ENCODE peak calls at places on chromosomes 6 and 20, in five cellular contexts. O, G, S, T and F are unnamed samples.

GRCh38 chr6:121441477-121441876 is 6.0 kb downstream of the GJA1 start:
- DNase-seq in O (no peak), G (no peak), S (no peak), T (no peak), F (no peak)

GRCh38 chr6:56953597-56954388 is 1.1 kb upstream of the BEND6 start:
- DNase-seq in O (no peak), G (no peak), S (no peak), T (no peak), F (no peak)

GRCh38 chr6:76682842-76683241 is 610.4 kb upstream of the IMPG1 start:
- DNase-seq in O (no peak), G (no peak), S (no peak), T (no peak), F (no peak)

GRCh38 chr6:51029576-51029975 is 210.9 kb downstream of the TFAP2B start:
- DNase-seq in O (no peak), G (no peak), S (no peak), T (no peak), F (no peak)

GRCh38 chr20:57392512-57393271 is 1.5 kb downstream of the RBM38 start:
- DNase-seq in O (peak; percentile 78), G (no peak), S (no peak), T (no peak), F (no peak)

GRCh38 chr6:167648506-167649278 is 178.0 kb upstream of the AFDN start:
- DNase-seq in O (no peak), G (no peak), S (no peak), T (no peak), F (no peak)

GRCh38 chr20:58515240-58516212 is at the start of gene APCDD1L:
- DNase-seq in O (no peak), G (no peak), S (peak; percentile 28), T (no peak), F (peak; percentile 6)

GRCh38 chr6:68226460-68226859 is 408.6 kb upstream of the ADGRB3 start:
- DNase-seq in O (no peak), G (no peak), S (no peak), T (no peak), F (no peak)

GRCh38 chr20:36745234-36745926 is 510 bp downstream of the NDRG3 start:
- DNase-seq in O (peak; percentile 65), G (no peak), S (no peak), T (no peak), F (no peak)

GRCh38 chr6:112936476-112936875 is 589.3 kb downstream of the RFPL4B start:
- DNase-seq in O (no peak), G (no peak), S (peak; percentile 76), T (peak; percentile 73), F (no peak)

GRCh38 chr6:66096679-66097078 is 389.7 kb upstream of the EYS start:
- DNase-seq in O (peak; percentile 33), G (no peak), S (no peak), T (no peak), F (no peak)

GRCh38 chr6:408599-409102 is 17.1 kb downstream of the IRF4 start:
- DNase-seq in O (no peak), G (no peak), S (no peak), T (no peak), F (no peak)

GRCh38 chr6:109456710-109457595 is 1.4 kb upstream of the MICAL1 start:
- DNase-seq in O (peak; percentile 86), G (no peak), S (no peak), T (peak; percentile 42), F (no peak)

GRCh38 chr6:90197854-90198496 is 98.7 kb downstream of the BACH2 start:
- DNase-seq in O (peak; percentile 64), G (no peak), S (no peak), T (peak; percentile 58), F (no peak)

GRCh38 chr6:37110455-37111155 is 59.3 kb upstream of the PIM1 start:
- DNase-seq in O (no peak), G (no peak), S (no peak), T (no peak), F (no peak)

GRCh38 chr6:76771076-76771634 is 692.1 kb downstream of the HTR1B start:
- DNase-seq in O (no peak), G (no peak), S (no peak), T (no peak), F (no peak)

GRCh38 chr6:81075974-81076373 is 676.5 kb downstream of the TENT5A start:
- DNase-seq in O (no peak), G (no peak), S (no peak), T (no peak), F (peak; percentile 8)

GRCh38 chr6:35568967-35569606 is 56.4 kb upstream of the TULP1 start:
- DNase-seq in O (peak; percentile 91), G (no peak), S (no peak), T (no peak), F (no peak)

GRCh38 chr6:134421496-134421895 is 103.6 kb upstream of the SGK1 start:
- DNase-seq in O (no peak), G (no peak), S (no peak), T (no peak), F (no peak)